ENCODE peak calls at places on chromosomes 16 and 17, in five cellular contexts. Q is tibial artery, C is IMR-90, X is SJCRH30, N is uterus. L is an unnamed sample.

GRCh38 chr16:87499189-87499486 is 6.3 kb upstream of the ZCCHC14 start:
- DNase-seq in N (no peak), Q (no peak), C (peak; percentile 82), X (no peak), L (no peak)

GRCh38 chr17:73757324-73757942 is 113.2 kb upstream of the SDK2 start:
- DNase-seq in Q (no peak), X (no peak), N (no peak), C (no peak), L (no peak)

GRCh38 chr16:74872302-74872701 is 97.7 kb upstream of the FA2H start:
- DNase-seq in X (no peak), C (no peak), Q (no peak), N (no peak), L (no peak)

GRCh38 chr16:2470603-2471015 is 488 bp upstream of the NTN3 start:
- DNase-seq in Q (no peak), X (peak; percentile 65), N (no peak), C (no peak), L (no peak)

GRCh38 chr17:46727572-46728348 is 90.7 kb downstream of the WNT3 start:
- DNase-seq in N (no peak), Q (no peak), C (peak; percentile 90), X (no peak), L (no peak)

GRCh38 chr16:56107944-56108583 is 83.2 kb upstream of the GNAO1 start:
- DNase-seq in N (no peak), C (no peak), Q (no peak), X (no peak), L (no peak)

GRCh38 chr16:11136600-11136999 is 119.4 kb downstream of the SOCS1 start:
- DNase-seq in X (peak; percentile 82), Q (no peak), C (no peak), N (no peak), L (no peak)

GRCh38 chr17:40541060-40541872 is 24.0 kb downstream of the CCR7 start:
- DNase-seq in C (no peak), Q (no peak), X (no peak), N (peak; percentile 20), L (peak; percentile 17)

GRCh38 chr16:78742501-78743283 is 643.2 kb downstream of the WWOX start:
- DNase-seq in Q (peak; percentile 42), X (peak; percentile 40), C (peak; percentile 27), N (no peak), L (no peak)

GRCh38 chr16:84876873-84877606 is 57.3 kb downstream of the CRISPLD2 start:
- DNase-seq in Q (no peak), X (no peak), N (no peak), C (no peak), L (no peak)

GRCh38 chr16:2194166-2194834 is 2.1 kb downstream of the CASKIN1 start:
- DNase-seq in Q (no peak), N (peak; percentile 50), C (peak; percentile 27), X (peak; percentile 42), L (no peak)

GRCh38 chr16:27177031-27177774 is 26.1 kb upstream of the KDM8 start:
- DNase-seq in N (no peak), C (peak; percentile 93), X (no peak), Q (no peak), L (no peak)

GRCh38 chr16:4489030-4489429 is 12.8 kb downstream of the HMOX2 start:
- DNase-seq in N (no peak), X (no peak), C (peak; percentile 90), Q (no peak), L (no peak)

GRCh38 chr17:28745777-28746473 is 2.1 kb downstream of the TRAF4 start:
- DNase-seq in Q (no peak), X (no peak), C (no peak), N (no peak), L (no peak)

GRCh38 chr16:24125199-24125598 is 130.9 kb upstream of the CACNG3 start:
- DNase-seq in N (no peak), C (no peak), Q (no peak), X (no peak), L (no peak)

GRCh38 chr16:67016681-67017450 is 12.1 kb upstream of the CBFB start:
- DNase-seq in C (no peak), X (no peak), Q (no peak), N (no peak), L (no peak)

GRCh38 chr17:72386619-72387237 is 265.9 kb downstream of the SOX9 start:
- DNase-seq in N (no peak), Q (no peak), X (peak; percentile 92), C (no peak), L (no peak)

GRCh38 chr17:16935241-16935663 is 36.7 kb downstream of the TNFRSF13B start:
- DNase-seq in X (peak; percentile 53), Q (no peak), N (no peak), C (no peak), L (no peak)

GRCh38 chr17:35568561-35568960 is 7.9 kb upstream of the SLFN14 start:
- DNase-seq in X (peak; percentile 35), C (peak; percentile 62), N (no peak), Q (no peak), L (no peak)

GRCh38 chr17:61570118-61570517 is 20.9 kb downstream of the NACA2 start:
- DNase-seq in Q (no peak), N (no peak), C (peak; percentile 13), X (no peak), L (no peak)

GRCh38 chr17:81049973-81050551 is 15.1 kb downstream of the BAIAP2 start:
- DNase-seq in X (no peak), C (no peak), N (no peak), Q (peak; percentile 68), L (peak; percentile 53)
- H3K4me1 ChIP-seq in X (peaks cover 15% of the 10 kb centered on the region), C (peaks cover 8% of the 10 kb centered on the region), N (peaks cover 3% of the 10 kb centered on the region), Q (peaks cover 16% of the 10 kb centered on the region), L (no peaks in the 10 kb centered on the region)

GRCh38 chr16:81464279-81464678 is 19.7 kb downstream of the CMIP start:
- DNase-seq in Q (no peak), C (no peak), N (no peak), X (no peak), L (no peak)

GRCh38 chr16:81461243-81461642 is 16.6 kb downstream of the CMIP start:
- DNase-seq in X (no peak), C (no peak), N (no peak), Q (no peak), L (no peak)

GRCh38 chr16:81463296-81463890 is 18.8 kb downstream of the CMIP start:
- DNase-seq in N (no peak), X (no peak), C (no peak), Q (no peak), L (peak; percentile 25)

GRCh38 chr16:81461756-81462155 is 17.1 kb downstream of the CMIP start:
- DNase-seq in N (no peak), C (no peak), Q (no peak), X (no peak), L (no peak)

DNA sequence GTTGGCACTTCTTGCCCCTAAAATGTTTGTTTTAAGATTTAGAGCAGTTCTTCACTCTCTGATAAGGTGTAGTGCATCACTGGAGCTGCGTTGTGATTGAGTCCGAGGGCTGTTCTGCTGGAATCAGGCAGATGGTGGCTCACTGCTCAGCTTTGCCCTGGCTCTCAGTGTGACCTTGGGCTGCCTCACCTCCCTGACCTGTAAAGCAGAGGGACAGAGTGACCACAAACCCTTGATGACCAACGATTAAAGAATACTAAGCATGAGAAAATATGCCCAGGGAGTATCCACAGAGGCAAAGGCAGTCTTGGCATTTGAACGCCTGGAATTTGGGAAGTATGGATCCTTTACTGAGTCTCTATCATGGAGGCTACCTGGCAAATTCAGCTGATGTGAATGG is 18.1 kb downstream of the CMIP start:
- DNase-seq in C (no peak), N (no peak), X (no peak), Q (no peak), L (no peak)
- H3K27ac ChIP-seq in C (no peak overlapping the region), N (no peak overlapping the region), X (no peak overlapping the region), Q (no peak overlapping the region), L (no peak overlapping the region)

GRCh38 chr17:57338257-57338919 is 82.1 kb downstream of the MSI2 start:
- DNase-seq in C (no peak), X (no peak), N (no peak), Q (no peak), L (no peak)
- H3K4me1 ChIP-seq in C (no peaks in the 10 kb centered on the region), X (no peaks in the 10 kb centered on the region), N (no peaks in the 10 kb centered on the region), Q (no peaks in the 10 kb centered on the region), L (no peaks in the 10 kb centered on the region)

GRCh38 chr17:62892069-62892675 is 73.9 kb upstream of the TANC2 start:
- DNase-seq in C (no peak), N (no peak), Q (no peak), X (peak; percentile 38), L (no peak)
- H3K27ac ChIP-seq in C (no peak overlapping the region), N (no peak overlapping the region), Q (no peak overlapping the region), X (no peak overlapping the region), L (no peak overlapping the region)

GRCh38 chr17:64497565-64498035 is 746 bp upstream of the POLG2 start:
- DNase-seq in Q (no peak), C (no peak), N (no peak), X (no peak), L (no peak)

GRCh38 chr17:64494121-64494520 is 2.7 kb downstream of the POLG2 start:
- DNase-seq in X (no peak), C (no peak), N (no peak), Q (no peak), L (no peak)

GRCh38 chr17:64498308-64499203 is 1.7 kb upstream of the POLG2 start:
- DNase-seq in C (no peak), X (peak; percentile 19), N (no peak), Q (no peak), L (no peak)

GRCh38 chr17:64496348-64496785 is 487 bp downstream of the POLG2 start:
- DNase-seq in X (peak; percentile 60), Q (no peak), N (no peak), C (no peak), L (no peak)

DNA sequence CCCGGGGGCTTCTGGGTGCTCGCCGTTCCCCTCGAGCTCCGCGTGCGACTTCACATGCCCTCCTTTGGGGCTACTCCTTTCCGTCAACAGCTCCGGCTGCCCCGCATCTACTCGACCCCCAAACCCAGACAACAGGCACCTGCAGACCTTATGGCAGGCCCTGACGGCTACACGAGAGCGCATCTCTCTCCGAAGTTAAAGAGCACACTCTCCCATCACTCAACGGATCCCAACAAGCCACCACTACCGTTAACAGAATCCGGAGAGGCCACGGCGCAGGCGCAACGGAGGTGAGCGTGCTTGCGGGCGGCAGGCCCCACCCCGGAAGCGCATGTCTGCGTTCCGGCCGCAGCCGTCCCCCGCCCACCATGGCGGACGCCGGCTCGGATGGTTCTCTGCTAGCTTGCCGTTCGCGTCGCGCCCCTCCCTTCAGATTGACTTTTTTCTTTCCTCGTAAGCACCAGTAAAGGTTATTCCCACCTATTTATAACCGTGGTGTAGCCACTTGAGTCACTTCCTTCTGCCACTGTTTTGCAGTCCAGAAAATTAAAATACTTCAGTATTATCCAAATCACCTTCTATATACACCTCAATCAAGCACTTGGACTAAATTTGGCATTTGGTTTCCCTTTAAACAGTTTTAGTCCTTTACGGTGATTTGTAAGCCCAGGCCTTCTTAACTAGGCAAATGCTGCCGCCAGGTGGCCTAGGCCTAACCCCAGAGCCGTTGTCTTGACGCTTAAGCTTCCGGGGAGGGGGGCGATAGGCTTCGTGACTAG is at the start of gene POLG2:
- DNase-seq in N (peak; percentile 89), X (peak; percentile 94), Q (peak; percentile 92), C (peak; percentile 91), L (peak; percentile 89)
- H3K4me1 ChIP-seq in N (peaks cover 6% of the 10 kb centered on the region), X (peaks cover 6% of the 10 kb centered on the region), Q (peaks cover 70% of the 10 kb centered on the region), C (no peaks in the 10 kb centered on the region), L (peaks cover 39% of the 10 kb centered on the region)

DNA sequence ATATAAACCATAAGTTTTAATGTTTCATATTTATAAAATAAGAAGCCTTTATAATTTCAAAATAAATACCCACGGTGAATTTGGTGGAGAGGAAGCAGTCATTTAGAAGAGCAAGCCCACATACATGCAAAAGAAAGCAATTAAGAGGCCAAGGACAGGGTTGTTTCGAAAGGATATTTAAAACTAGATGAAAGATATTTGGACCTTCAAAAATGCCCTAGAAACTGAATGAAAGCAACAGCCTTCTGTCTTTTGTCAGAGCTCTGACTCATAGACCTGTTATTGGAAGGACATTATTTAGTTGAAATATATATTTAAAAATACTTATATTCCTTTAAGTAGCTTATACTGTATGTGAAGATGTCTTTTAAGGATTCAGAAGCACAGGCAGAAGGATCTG is 8.6 kb upstream of the METTL9 start:
- DNase-seq in Q (no peak), X (no peak), N (no peak), C (no peak), L (no peak)
- H3K27ac ChIP-seq in Q (no peak overlapping the region), X (no peak overlapping the region), N (no peak overlapping the region), C (no peak overlapping the region), L (no peak overlapping the region)